ENCODE peak calls at places on chromosomes 6 and 20, in eight cellular contexts. S, J, R, A, Q, I, K and W are unnamed samples.
A peak's percentile ranks its signal among the peaks of the same experiment; 100 is the strongest.

GRCh38 chr20:45080867-45081616 is 19.9 kb downstream of the KCNS1 start:
- DNase-seq in A (no peak), R (no peak), K (no peak), I (no peak), S (no peak), J (no peak), Q (no peak), W (no peak)

GRCh38 chr20:9052136-9052535 is 16.8 kb upstream of the PLCB4 start:
- DNase-seq in Q (no peak), R (no peak), J (no peak), I (no peak), K (no peak), S (no peak), A (no peak), W (no peak)

GRCh38 chr6:116949964-116950363 is 72.9 kb downstream of the RFX6 start:
- DNase-seq in I (no peak), K (no peak), S (no peak), Q (no peak), A (no peak), J (no peak), R (no peak), W (no peak)

GRCh38 chr20:25750765-25751696 is 54.4 kb upstream of the ZNF337 start:
- DNase-seq in J (peak; percentile 33), R (peak; percentile 73), S (no peak), A (peak; percentile 53), Q (peak; percentile 88), I (peak; percentile 72), K (no peak), W (peak; percentile 7)

GRCh38 chr6:24824142-24824755 is 25.5 kb upstream of the ARMH2 start:
- DNase-seq in S (no peak), Q (no peak), K (no peak), R (no peak), A (no peak), I (no peak), J (no peak), W (no peak)

GRCh38 chr6:37536462-37537225 is 37.0 kb upstream of the CCDC167 start:
- DNase-seq in K (no peak), S (no peak), A (no peak), J (no peak), I (no peak), R (no peak), Q (peak; percentile 76), W (no peak)

GRCh38 chr20:31705191-31705590 is 17.5 kb downstream of the BCL2L1 start:
- DNase-seq in I (no peak), J (no peak), S (no peak), R (no peak), K (no peak), Q (no peak), A (no peak), W (no peak)

GRCh38 chr6:25278557-25278913 is 639 bp upstream of the CARMIL1 start:
- DNase-seq in Q (no peak), S (no peak), I (no peak), K (no peak), A (no peak), R (peak; percentile 53), J (no peak), W (no peak)

GRCh38 chr20:17654649-17655285 is 27.3 kb downstream of the RRBP1 start:
- DNase-seq in R (peak; percentile 9), A (peak; percentile 68), Q (peak; percentile 93), S (peak; percentile 21), K (no peak), J (no peak), I (peak; percentile 65), W (no peak)

GRCh38 chr6:27228963-27229477 is 18.5 kb upstream of the PRSS16 start:
- DNase-seq in J (no peak), I (no peak), A (no peak), Q (no peak), R (no peak), S (no peak), K (no peak), W (no peak)

GRCh38 chr6:27224729-27225128 is 22.8 kb upstream of the PRSS16 start:
- DNase-seq in K (no peak), Q (no peak), A (no peak), S (no peak), J (no peak), I (no peak), R (no peak), W (no peak)
- H3K27ac ChIP-seq in K (no peak overlapping the region), Q (no peak overlapping the region), A (no peak overlapping the region), S (no peak overlapping the region), J (no peak overlapping the region), I (no peak overlapping the region), R (no peak overlapping the region), W (no peak overlapping the region)

GRCh38 chr6:111490067-111490466 is 7.0 kb upstream of the REV3L start:
- DNase-seq in R (no peak), K (no peak), I (no peak), J (no peak), A (no peak), Q (no peak), S (no peak), W (no peak)

GRCh38 chr6:111486475-111486874 is 3.5 kb upstream of the REV3L start:
- DNase-seq in K (no peak), S (no peak), I (no peak), R (no peak), Q (no peak), A (no peak), J (no peak), W (no peak)

GRCh38 chr6:111485316-111485715 is 2.3 kb upstream of the REV3L start:
- DNase-seq in R (no peak), A (no peak), Q (no peak), J (no peak), I (no peak), K (no peak), S (no peak), W (no peak)

GRCh38 chr6:111486921-111487320 is 3.9 kb upstream of the REV3L start:
- DNase-seq in A (no peak), Q (no peak), K (no peak), J (peak; percentile 30), I (no peak), R (no peak), S (no peak), W (no peak)

GRCh38 chr6:111487656-111488055 is 4.6 kb upstream of the REV3L start:
- DNase-seq in S (peak; percentile 46), A (no peak), J (peak; percentile 50), K (no peak), R (peak; percentile 55), I (no peak), Q (no peak), W (no peak)
- H3K27ac ChIP-seq in S (no peak overlapping the region), A (peak overlapping the region; percentile 100), J (peak overlapping the region; percentile 25), K (no peak overlapping the region), R (no peak overlapping the region), I (peak overlapping the region; percentile 68), Q (no peak overlapping the region), W (no peak overlapping the region)

GRCh38 chr6:87826376-87826775 is 124.3 kb upstream of the AKIRIN2 start:
- DNase-seq in S (no peak), R (no peak), Q (no peak), A (no peak), J (no peak), I (no peak), K (no peak), W (no peak)
- H3K27ac ChIP-seq in S (no peak overlapping the region), R (no peak overlapping the region), Q (no peak overlapping the region), A (no peak overlapping the region), J (no peak overlapping the region), I (no peak overlapping the region), K (no peak overlapping the region), W (no peak overlapping the region)

DNA sequence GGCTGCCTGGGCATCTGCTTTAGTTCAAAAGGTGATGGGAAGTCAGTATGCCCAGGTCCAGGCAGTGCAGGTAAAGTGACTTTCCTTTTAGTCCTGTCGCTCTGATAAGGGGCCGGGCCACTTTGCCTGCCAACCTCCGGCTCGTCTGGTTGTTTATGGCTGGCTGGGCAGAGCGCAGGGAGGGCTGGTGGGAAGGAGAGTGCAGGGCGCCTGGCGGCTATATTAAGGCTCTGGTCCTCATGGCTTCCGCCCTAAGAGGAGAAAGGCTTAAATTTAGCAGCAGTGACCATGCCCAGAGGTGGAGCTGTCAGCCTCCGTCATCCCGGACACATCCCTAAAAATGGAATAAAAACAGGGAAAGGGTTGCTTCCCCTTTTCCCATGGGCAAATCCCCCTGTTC is 14.6 kb downstream of the GATA5 start:
- DNase-seq in A (no peak), K (no peak), Q (no peak), J (no peak), R (no peak), I (no peak), S (no peak), W (no peak)
- H3K27ac ChIP-seq in A (peak overlapping the region; percentile 74), K (no peak overlapping the region), Q (no peak overlapping the region), J (no peak overlapping the region), R (no peak overlapping the region), I (no peak overlapping the region), S (no peak overlapping the region), W (no peak overlapping the region)

DNA sequence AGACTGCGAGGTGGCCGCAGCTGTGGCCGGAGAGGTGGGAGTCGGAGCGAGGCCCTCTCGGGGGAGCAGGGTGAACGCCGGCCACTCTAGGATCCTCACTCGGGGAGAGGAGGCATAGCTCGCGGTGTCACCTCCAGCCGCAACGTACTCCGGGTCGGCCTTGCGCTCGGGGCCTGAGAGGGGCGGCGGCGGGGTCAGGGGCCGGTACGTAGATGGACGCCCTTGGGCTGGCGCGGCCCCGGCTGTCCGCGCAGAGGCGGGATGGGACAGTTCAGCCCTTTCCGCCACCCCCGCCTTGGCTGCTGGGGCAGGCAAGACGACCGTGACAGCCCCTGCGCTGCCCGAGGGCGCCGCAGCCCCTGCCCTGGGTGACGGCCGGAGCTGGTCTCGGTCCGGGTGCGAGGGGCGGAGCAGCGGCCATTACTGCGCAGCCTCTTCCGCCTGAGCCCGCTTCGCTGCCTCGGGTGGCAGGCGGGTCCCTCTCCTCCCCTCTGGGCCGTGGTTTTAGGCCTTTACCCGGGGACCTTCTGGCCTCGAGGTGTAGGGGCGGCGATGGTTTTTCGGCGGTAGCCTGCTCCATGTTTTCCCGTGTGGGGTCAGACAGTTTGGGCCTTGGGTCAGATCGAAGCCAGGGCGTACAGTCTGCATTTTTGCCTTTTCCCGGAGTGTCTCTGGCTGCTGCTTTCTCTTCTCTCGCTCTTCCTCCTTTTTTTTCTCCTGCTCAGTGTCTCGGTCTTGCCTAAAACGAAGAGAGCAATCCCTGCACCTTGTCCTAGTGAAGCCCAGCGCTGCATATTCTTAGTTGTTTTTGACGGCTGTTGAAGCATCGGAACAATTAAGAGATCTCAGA is 453 bp downstream of the RNF146 start:
- DNase-seq in K (peak; percentile 29), S (no peak), R (peak; percentile 45), Q (peak; percentile 90), A (peak; percentile 52), I (peak; percentile 82), J (peak; percentile 52), W (peak; percentile 88)
- H3K27ac ChIP-seq in K (peak overlapping the region; percentile 99), S (peak overlapping the region; percentile 95), R (peak overlapping the region; percentile 95), Q (peak overlapping the region; percentile 98), A (peak overlapping the region; percentile 96), I (peak overlapping the region; percentile 100), J (peak overlapping the region; percentile 94), W (peak overlapping the region; percentile 97)

DNA sequence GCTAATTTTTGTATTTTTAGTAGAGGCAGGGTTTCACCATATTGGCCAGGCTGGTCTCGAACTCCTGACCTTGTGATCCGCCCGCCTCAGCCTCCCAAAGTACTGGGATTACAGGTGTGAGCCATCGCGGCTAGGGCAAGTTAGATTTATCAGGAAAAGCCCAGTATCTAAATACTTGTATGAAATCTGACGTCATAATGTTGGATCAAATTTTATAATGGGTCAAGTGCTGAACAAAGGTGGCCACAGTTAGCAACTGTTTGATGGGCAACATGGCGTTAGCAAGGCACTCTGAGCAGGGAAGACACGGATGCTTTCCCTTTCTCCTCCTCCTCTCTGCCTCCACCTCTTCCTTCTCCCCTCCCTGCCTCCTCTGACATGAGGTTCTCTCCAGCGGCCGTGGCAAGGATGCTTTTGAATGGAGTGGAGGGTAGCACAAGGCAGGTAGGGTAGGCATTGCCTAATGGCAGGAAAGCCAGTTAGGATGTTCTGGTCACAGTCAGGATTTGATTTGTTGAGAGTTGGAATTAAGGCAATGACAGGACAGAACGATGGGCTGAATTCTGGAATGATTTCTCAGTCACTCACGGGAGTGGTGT is 149.6 kb downstream of the BCAS1 start:
- DNase-seq in A (no peak), K (no peak), S (no peak), J (no peak), I (no peak), Q (peak; percentile 48), R (no peak), W (no peak)
- H3K27ac ChIP-seq in A (no peak overlapping the region), K (no peak overlapping the region), S (no peak overlapping the region), J (no peak overlapping the region), I (no peak overlapping the region), Q (no peak overlapping the region), R (no peak overlapping the region), W (no peak overlapping the region)